ENCODE peak calls at places on chromosomes 6 and 20, in six cellular contexts. W is NCI-H1694; L is lung microvascular endothelial cell; B is stimulated activated CD4-positive, alpha-beta T cell treated with anti-CD3 and anti-CD28 coated beads, Interleukin-1b, Interleukin-23, amount 100 ng/mL, for 1 hour; S is A549; G is thoracic aorta. P is an unnamed sample.

GRCh38 chr6:90216081-90216977 is 80.3 kb downstream of the BACH2 start:
- DNase-seq in W (no peak), B (no peak), G (no peak), S (no peak), L (peak), P (peak)

GRCh38 chr20:37407573-37408002 is 61.6 kb downstream of the SRC start:
- DNase-seq in G (no peak), W (no peak), L (no peak), S (no peak), B (no peak), P (peak)

GRCh38 chr20:34322267-34323105 is 19.3 kb upstream of the AHCY start:
- DNase-seq in S (no peak), B (no peak), L (no peak), G (no peak), W (no peak), P (no peak)

GRCh38 chr6:134658596-134658995 is 291.3 kb downstream of the ALDH8A1 start:
- DNase-seq in L (no peak), W (no peak), B (no peak), G (no peak), S (no peak), P (no peak)

GRCh38 chr20:2535711-2536561 is 437 bp upstream of the TMC2 start:
- DNase-seq in W (no peak), L (no peak), B (no peak), S (no peak), G (no peak), P (peak)

GRCh38 chr6:24513602-24514001 is 18.8 kb downstream of the ALDH5A1 start:
- DNase-seq in S (no peak), L (no peak), W (no peak), G (no peak), B (no peak), P (no peak)

GRCh38 chr6:148998704-148999103 is 251.9 kb downstream of the UST start:
- DNase-seq in L (no peak), W (no peak), B (no peak), S (no peak), G (no peak), P (no peak)

GRCh38 chr6:42443312-42444075 is 8.2 kb downstream of the TRERF1 start:
- DNase-seq in L (no peak), S (no peak), W (no peak), B (no peak), G (no peak), P (no peak)

GRCh38 chr20:3471397-3472021 is 691 bp downstream of the ATRN start:
- DNase-seq in B (no peak), L (no peak), G (no peak), W (no peak), S (no peak), P (peak)

GRCh38 chr6:117138407-117138806 is 127.0 kb upstream of the VGLL2 start:
- DNase-seq in S (no peak), W (no peak), G (no peak), B (no peak), L (no peak), P (no peak)

GRCh38 chr6:25477006-25477590 is 174.9 kb upstream of the SCGN start:
- DNase-seq in L (no peak), W (no peak), G (no peak), S (no peak), B (no peak), P (no peak)

GRCh38 chr6:9139762-9140161 is 704.4 kb upstream of the SLC35B3 start:
- DNase-seq in W (peak), S (no peak), L (no peak), G (no peak), B (no peak), P (no peak)

GRCh38 chr6:43953794-43954310 is 173.4 kb downstream of the MRPL14 start:
- DNase-seq in B (no peak), L (peak), G (no peak), S (no peak), W (no peak), P (peak)